ENCODE peak calls at places on chromosomes 3 and 15, in eight cellular contexts. One of them, this sample, is unnamed.

GRCh38 chr3:196207833-196208607 is 3.2 kb downstream of the ZDHHC19 start:
- DNase-seq in colonic mucosa: peak
- DNase-seq in cardiac fibroblast: no peak
- DNase-seq in GM12865: peak
- DNase-seq in stomach: no peak
- DNase-seq in GM12864: no peak
- DNase-seq in upper lobe of right lung: peak
- DNase-seq in mammary epithelial cell: peak
- DNase-seq in this sample: no peak

GRCh38 chr15:68930268-68931022 is at the start of gene SPESP1:
- DNase-seq in colonic mucosa: peak
- DNase-seq in cardiac fibroblast: peak
- DNase-seq in GM12865: no peak
- DNase-seq in stomach: peak
- DNase-seq in GM12864: no peak
- DNase-seq in upper lobe of right lung: peak
- DNase-seq in mammary epithelial cell: no peak
- DNase-seq in this sample: no peak

GRCh38 chr3:193712938-193713337 is 119.9 kb downstream of the OPA1 start:
- DNase-seq in colonic mucosa: no peak
- DNase-seq in cardiac fibroblast: no peak
- DNase-seq in GM12865: no peak
- DNase-seq in stomach: no peak
- DNase-seq in GM12864: no peak
- DNase-seq in upper lobe of right lung: no peak
- DNase-seq in mammary epithelial cell: no peak
- DNase-seq in this sample: no peak

GRCh38 chr3:125194849-125195601 is 17.5 kb downstream of the SLC12A8 start:
- DNase-seq in colonic mucosa: no peak
- DNase-seq in cardiac fibroblast: peak
- DNase-seq in GM12865: peak
- DNase-seq in stomach: no peak
- DNase-seq in GM12864: no peak
- DNase-seq in upper lobe of right lung: no peak
- DNase-seq in mammary epithelial cell: no peak
- DNase-seq in this sample: peak

GRCh38 chr3:100053929-100054620 is 60.2 kb downstream of the FILIP1L start:
- DNase-seq in colonic mucosa: peak
- DNase-seq in cardiac fibroblast: no peak
- DNase-seq in GM12865: no peak
- DNase-seq in stomach: no peak
- DNase-seq in GM12864: no peak
- DNase-seq in upper lobe of right lung: no peak
- DNase-seq in mammary epithelial cell: no peak
- DNase-seq in this sample: no peak

GRCh38 chr15:32856753-32857152 is 138.9 kb downstream of the GREM1 start:
- DNase-seq in colonic mucosa: no peak
- DNase-seq in cardiac fibroblast: peak
- DNase-seq in GM12865: no peak
- DNase-seq in stomach: no peak
- DNase-seq in GM12864: no peak
- DNase-seq in upper lobe of right lung: no peak
- DNase-seq in mammary epithelial cell: no peak
- DNase-seq in this sample: no peak

GRCh38 chr15:64213646-64214045 is 50.8 kb upstream of the PPIB start:
- DNase-seq in colonic mucosa: no peak
- DNase-seq in cardiac fibroblast: peak
- DNase-seq in GM12865: no peak
- DNase-seq in stomach: no peak
- DNase-seq in GM12864: no peak
- DNase-seq in upper lobe of right lung: no peak
- DNase-seq in mammary epithelial cell: peak
- DNase-seq in this sample: no peak

GRCh38 chr3:135304378-135304777 is 509.3 kb downstream of the EPHB1 start:
- DNase-seq in colonic mucosa: no peak
- DNase-seq in cardiac fibroblast: peak
- DNase-seq in GM12865: no peak
- DNase-seq in stomach: no peak
- DNase-seq in GM12864: no peak
- DNase-seq in upper lobe of right lung: no peak
- DNase-seq in mammary epithelial cell: no peak
- DNase-seq in this sample: no peak

GRCh38 chr15:78004222-78004727 is 73.2 kb downstream of the TBC1D2B start:
- DNase-seq in colonic mucosa: no peak
- DNase-seq in cardiac fibroblast: no peak
- DNase-seq in GM12865: peak
- DNase-seq in stomach: no peak
- DNase-seq in GM12864: no peak
- DNase-seq in upper lobe of right lung: no peak
- DNase-seq in mammary epithelial cell: no peak
- DNase-seq in this sample: no peak

GRCh38 chr3:51963951-51964451 is 3.3 kb downstream of the PCBP4 start:
- DNase-seq in colonic mucosa: no peak
- DNase-seq in cardiac fibroblast: no peak
- DNase-seq in GM12865: no peak
- DNase-seq in stomach: no peak
- DNase-seq in GM12864: no peak
- DNase-seq in upper lobe of right lung: no peak
- DNase-seq in mammary epithelial cell: no peak
- DNase-seq in this sample: no peak

GRCh38 chr3:37272743-37273142 is 98.4 kb upstream of the LRRFIP2 start:
- DNase-seq in colonic mucosa: no peak
- DNase-seq in cardiac fibroblast: peak
- DNase-seq in GM12865: no peak
- DNase-seq in stomach: no peak
- DNase-seq in GM12864: no peak
- DNase-seq in upper lobe of right lung: no peak
- DNase-seq in mammary epithelial cell: no peak
- DNase-seq in this sample: no peak

GRCh38 chr3:184211718-184212117 is 17.7 kb upstream of the VWA5B2 start:
- DNase-seq in colonic mucosa: no peak
- DNase-seq in cardiac fibroblast: no peak
- DNase-seq in GM12865: no peak
- DNase-seq in stomach: no peak
- DNase-seq in GM12864: no peak
- DNase-seq in upper lobe of right lung: no peak
- DNase-seq in mammary epithelial cell: no peak
- DNase-seq in this sample: no peak

GRCh38 chr15:48897144-48897814 is 19.3 kb downstream of the EID1 start:
- DNase-seq in colonic mucosa: no peak
- DNase-seq in cardiac fibroblast: peak
- DNase-seq in GM12865: no peak
- DNase-seq in stomach: no peak
- DNase-seq in GM12864: no peak
- DNase-seq in upper lobe of right lung: no peak
- DNase-seq in mammary epithelial cell: peak
- DNase-seq in this sample: no peak

GRCh38 chr15:80403712-80404056 is 498 bp upstream of the ARNT2 start:
- DNase-seq in colonic mucosa: no peak
- DNase-seq in cardiac fibroblast: no peak
- DNase-seq in GM12865: no peak
- DNase-seq in stomach: no peak
- DNase-seq in GM12864: no peak
- DNase-seq in upper lobe of right lung: peak
- DNase-seq in mammary epithelial cell: no peak
- DNase-seq in this sample: no peak

GRCh38 chr3:98917608-98918007 is 16.1 kb upstream of the DCBLD2 start:
- DNase-seq in colonic mucosa: no peak
- DNase-seq in cardiac fibroblast: no peak
- DNase-seq in GM12865: no peak
- DNase-seq in stomach: no peak
- DNase-seq in GM12864: no peak
- DNase-seq in upper lobe of right lung: no peak
- DNase-seq in mammary epithelial cell: no peak
- DNase-seq in this sample: no peak

GRCh38 chr3:137460944-137461343 is 303.2 kb upstream of the SOX14 start:
- DNase-seq in colonic mucosa: no peak
- DNase-seq in cardiac fibroblast: no peak
- DNase-seq in GM12865: no peak
- DNase-seq in stomach: no peak
- DNase-seq in GM12864: no peak
- DNase-seq in upper lobe of right lung: no peak
- DNase-seq in mammary epithelial cell: no peak
- DNase-seq in this sample: no peak

GRCh38 chr3:6132684-6133432 is 728.1 kb upstream of the GRM7 start:
- DNase-seq in colonic mucosa: no peak
- DNase-seq in cardiac fibroblast: no peak
- DNase-seq in GM12865: peak
- DNase-seq in stomach: no peak
- DNase-seq in GM12864: no peak
- DNase-seq in upper lobe of right lung: no peak
- DNase-seq in mammary epithelial cell: no peak
- DNase-seq in this sample: no peak

GRCh38 chr15:71153823-71154524 is 38.7 kb downstream of the THSD4 start:
- DNase-seq in colonic mucosa: no peak
- DNase-seq in cardiac fibroblast: no peak
- DNase-seq in GM12865: no peak
- DNase-seq in stomach: no peak
- DNase-seq in GM12864: no peak
- DNase-seq in upper lobe of right lung: no peak
- DNase-seq in mammary epithelial cell: peak
- DNase-seq in this sample: no peak

GRCh38 chr3:175672119-175672689 is 813.1 kb downstream of the NAALADL2 start:
- DNase-seq in colonic mucosa: no peak
- DNase-seq in cardiac fibroblast: peak
- DNase-seq in GM12865: no peak
- DNase-seq in stomach: no peak
- DNase-seq in GM12864: no peak
- DNase-seq in upper lobe of right lung: no peak
- DNase-seq in mammary epithelial cell: no peak
- DNase-seq in this sample: no peak

DNA sequence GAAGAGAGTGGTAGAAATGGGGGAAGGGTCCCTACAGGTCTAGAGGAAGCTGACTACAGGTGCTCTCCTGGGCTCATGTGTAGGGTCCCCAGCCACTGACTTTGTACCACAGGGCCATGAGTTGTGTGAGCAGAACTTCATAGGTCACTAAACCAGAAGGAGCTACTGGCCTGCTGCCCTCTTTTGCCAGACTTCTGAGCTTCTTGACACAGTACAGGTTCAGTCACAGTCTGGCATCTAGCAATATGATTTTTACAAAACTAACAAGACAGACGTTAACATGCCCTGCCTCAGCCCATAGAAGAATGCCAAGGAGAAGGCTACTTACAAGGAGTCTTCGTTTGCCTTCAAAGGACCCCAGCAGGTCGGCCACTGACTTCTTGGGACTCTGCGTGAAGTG is 3.2 kb downstream of the CCDC80 start:
- DNase-seq in colonic mucosa: no peak
- DNase-seq in cardiac fibroblast: no peak
- DNase-seq in GM12865: no peak
- DNase-seq in stomach: no peak
- DNase-seq in GM12864: no peak
- DNase-seq in upper lobe of right lung: no peak
- DNase-seq in mammary epithelial cell: no peak
- DNase-seq in this sample: no peak
- H3K4me3 ChIP-seq in colonic mucosa: no peak
- H3K4me3 ChIP-seq in cardiac fibroblast: peak
- H3K4me3 ChIP-seq in GM12865: no peak
- H3K4me3 ChIP-seq in stomach: peak
- H3K4me3 ChIP-seq in GM12864: no peak
- H3K4me3 ChIP-seq in upper lobe of right lung: peak
- H3K4me3 ChIP-seq in mammary epithelial cell: no peak
- H3K4me3 ChIP-seq in this sample: peak

DNA sequence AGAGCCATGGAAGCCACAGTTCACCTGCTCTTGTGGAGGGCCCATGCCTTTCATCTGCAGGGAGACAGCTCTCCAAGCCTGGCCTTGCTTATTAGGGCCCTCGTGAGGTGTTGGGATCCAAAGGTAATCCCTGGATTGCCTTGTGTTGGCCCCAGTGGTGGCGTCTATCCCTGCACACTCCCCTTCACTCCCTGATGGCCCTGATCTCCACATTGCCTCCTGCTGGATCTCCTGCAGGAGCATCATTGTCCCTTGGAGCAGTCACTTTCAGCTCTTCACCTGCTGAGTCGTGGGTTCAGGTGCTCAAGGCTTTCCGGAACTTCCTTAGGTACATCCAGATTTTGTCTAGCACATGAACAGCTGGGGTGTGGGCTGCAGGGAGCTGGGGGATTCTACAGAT is 7.0 kb downstream of the PPCDC start:
- DNase-seq in colonic mucosa: no peak
- DNase-seq in cardiac fibroblast: no peak
- DNase-seq in GM12865: no peak
- DNase-seq in stomach: no peak
- DNase-seq in GM12864: no peak
- DNase-seq in upper lobe of right lung: no peak
- DNase-seq in mammary epithelial cell: no peak
- DNase-seq in this sample: no peak
- TF ChIP-seq CTCF in colonic mucosa: no peak
- TF ChIP-seq CTCF in cardiac fibroblast: no peak
- TF ChIP-seq CTCF in GM12865: no peak
- TF ChIP-seq CTCF in stomach: no peak
- TF ChIP-seq CTCF in GM12864: no peak
- TF ChIP-seq CTCF in upper lobe of right lung: no peak
- TF ChIP-seq CTCF in mammary epithelial cell: no peak
- TF ChIP-seq CTCF in this sample: no peak

DNA sequence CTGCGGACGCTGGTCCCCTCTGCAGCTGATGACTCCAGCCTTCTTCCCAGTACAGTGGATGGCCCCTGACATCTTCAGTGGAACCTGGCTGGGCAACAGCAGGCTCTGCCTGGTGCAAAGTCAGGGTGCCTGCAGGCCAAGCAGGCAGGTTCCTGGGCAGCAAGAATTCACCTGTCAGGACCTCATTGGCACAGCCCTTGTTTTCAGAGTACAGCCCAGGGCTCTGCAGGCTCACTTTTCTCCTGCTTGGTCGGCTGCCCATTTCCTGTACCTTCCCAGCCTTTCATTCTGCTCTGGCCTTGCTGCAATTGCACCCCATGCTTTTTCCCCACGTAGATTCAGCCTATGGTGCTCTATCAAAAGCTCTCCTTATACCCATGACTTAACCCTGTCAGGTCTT is 56.0 kb downstream of the LRTM1 start:
- DNase-seq in colonic mucosa: no peak
- DNase-seq in cardiac fibroblast: no peak
- DNase-seq in GM12865: no peak
- DNase-seq in stomach: no peak
- DNase-seq in GM12864: no peak
- DNase-seq in upper lobe of right lung: no peak
- DNase-seq in mammary epithelial cell: no peak
- DNase-seq in this sample: no peak
- H3K4me3 ChIP-seq in colonic mucosa: no peak
- H3K4me3 ChIP-seq in cardiac fibroblast: no peak
- H3K4me3 ChIP-seq in GM12865: no peak
- H3K4me3 ChIP-seq in stomach: no peak
- H3K4me3 ChIP-seq in GM12864: no peak
- H3K4me3 ChIP-seq in upper lobe of right lung: no peak
- H3K4me3 ChIP-seq in mammary epithelial cell: no peak
- H3K4me3 ChIP-seq in this sample: no peak

GRCh38 chr3:33273628-33274027 is 3.6 kb upstream of the FBXL2 start:
- DNase-seq in colonic mucosa: no peak
- DNase-seq in cardiac fibroblast: no peak
- DNase-seq in GM12865: no peak
- DNase-seq in stomach: no peak
- DNase-seq in GM12864: no peak
- DNase-seq in upper lobe of right lung: no peak
- DNase-seq in mammary epithelial cell: no peak
- DNase-seq in this sample: no peak

GRCh38 chr3:33278106-33278672 is 947 bp downstream of the FBXL2 start:
- DNase-seq in colonic mucosa: no peak
- DNase-seq in cardiac fibroblast: peak
- DNase-seq in GM12865: no peak
- DNase-seq in stomach: no peak
- DNase-seq in GM12864: no peak
- DNase-seq in upper lobe of right lung: no peak
- DNase-seq in mammary epithelial cell: peak
- DNase-seq in this sample: no peak

GRCh38 chr3:33277193-33277882 is at the start of gene FBXL2:
- DNase-seq in colonic mucosa: peak
- DNase-seq in cardiac fibroblast: peak
- DNase-seq in GM12865: peak
- DNase-seq in stomach: peak
- DNase-seq in GM12864: no peak
- DNase-seq in upper lobe of right lung: peak
- DNase-seq in mammary epithelial cell: peak
- DNase-seq in this sample: no peak
- TF ChIP-seq CTCF in colonic mucosa: no peak
- TF ChIP-seq CTCF in cardiac fibroblast: no peak
- TF ChIP-seq CTCF in GM12865: no peak
- TF ChIP-seq CTCF in stomach: no peak
- TF ChIP-seq CTCF in GM12864: no peak
- TF ChIP-seq CTCF in upper lobe of right lung: no peak
- TF ChIP-seq CTCF in mammary epithelial cell: no peak
- TF ChIP-seq CTCF in this sample: no peak

This sample was measured in AG04449.